ENCODE peak calls at places on chromosomes 3 and 15, in four cellular contexts. B is AG04449, S is H9, P is AG09309. K is an unnamed sample.

GRCh38 chr3:194756460-194757355 is 71.0 kb downstream of the FAM43A start:
- DNase-seq in S (no peak), B (no peak), P (no peak), K (peak)

GRCh38 chr15:69424001-69424400 is 9.9 kb downstream of the KIF23 start:
- DNase-seq in B (no peak), S (no peak), P (no peak), K (no peak)

GRCh38 chr3:62493116-62493801 is 119.9 kb upstream of the FEZF2 start:
- DNase-seq in S (no peak), B (no peak), P (no peak), K (peak)

GRCh38 chr15:40493089-40493840 is 22.5 kb downstream of the CHST14 start:
- DNase-seq in P (no peak), B (no peak), S (no peak), K (no peak)

GRCh38 chr15:101137312-101137940 is 114.4 kb downstream of the CHSY1 start:
- DNase-seq in B (no peak), S (no peak), P (no peak), K (no peak)

GRCh38 chr3:197196192-197196591 is 102.2 kb downstream of the DLG1 start:
- DNase-seq in B (no peak), P (no peak), S (no peak), K (no peak)

GRCh38 chr3:130414457-130414856 is 69.0 kb downstream of the COL6A5 start:
- DNase-seq in B (no peak), P (no peak), S (no peak), K (no peak)

GRCh38 chr3:186789554-186790260 is 6.3 kb downstream of the EIF4A2 start:
- DNase-seq in B (no peak), P (no peak), S (no peak), K (no peak)

GRCh38 chr3:74861211-74861610 is 246.8 kb upstream of the CNTN3 start:
- DNase-seq in S (no peak), P (no peak), B (no peak), K (no peak)

GRCh38 chr3:98823791-98824190 is 60.7 kb downstream of the ST3GAL6 start:
- DNase-seq in S (no peak), B (no peak), P (no peak), K (peak)

GRCh38 chr3:16463914-16464313 is 49.6 kb downstream of the RFTN1 start:
- DNase-seq in B (no peak), S (no peak), P (no peak), K (no peak)

GRCh38 chr15:90214553-90215205 is 13.5 kb downstream of the SEMA4B start:
- DNase-seq in B (no peak), S (no peak), P (no peak), K (no peak)

GRCh38 chr3:114216186-114216970 is 21.0 kb downstream of the ZNF80 start:
- DNase-seq in P (no peak), S (no peak), B (peak), K (no peak)

GRCh38 chr15:99409097-99409473 is 156.7 kb upstream of the MEF2A start:
- DNase-seq in S (peak), P (peak), B (no peak), K (peak)

GRCh38 chr15:68415501-68416157 is 16.3 kb downstream of the ITGA11 start:
- DNase-seq in B (no peak), P (no peak), S (peak), K (no peak)

GRCh38 chr15:31228980-31229826 is 97.4 kb upstream of the KLF13 start:
- DNase-seq in P (no peak), S (peak), B (no peak), K (no peak)

GRCh38 chr3:133445111-133445510 is 45.3 kb downstream of the BFSP2 start:
- DNase-seq in S (no peak), P (no peak), B (no peak), K (no peak)

GRCh38 chr3:150202696-150203095 is 205.4 kb upstream of the TSC22D2 start:
- DNase-seq in P (no peak), S (no peak), B (no peak), K (peak)

GRCh38 chr15:54197995-54198394 is 219.8 kb downstream of the UNC13C start:
- DNase-seq in P (no peak), B (no peak), S (peak), K (no peak)

GRCh38 chr3:51622868-51623267 is 48.2 kb upstream of the TEX264 start:
- DNase-seq in S (no peak), B (no peak), P (peak), K (peak)

GRCh38 chr15:97036301-97036700 is 705.8 kb downstream of the NR2F2 start:
- DNase-seq in B (no peak), S (no peak), P (no peak), K (peak)

GRCh38 chr3:7288133-7288532 is 427.2 kb downstream of the GRM7 start:
- DNase-seq in B (no peak), S (no peak), P (no peak), K (no peak)

GRCh38 chr3:178778579-178778978 is 242.3 kb downstream of the KCNMB2 start:
- DNase-seq in B (no peak), S (no peak), P (no peak), K (no peak)

GRCh38 chr3:160586679-160587078 is 21.3 kb upstream of the KPNA4 start:
- DNase-seq in S (no peak), P (no peak), B (no peak), K (no peak)

GRCh38 chr15:22262613-22263020 is 182.3 kb downstream of the OR4M2 start:
- DNase-seq in S (no peak), B (no peak), P (no peak), K (no peak)

GRCh38 chr3:113194747-113195400 is 16.5 kb upstream of the BOC start:
- DNase-seq in S (no peak), P (no peak), B (no peak), K (no peak)

DNA sequence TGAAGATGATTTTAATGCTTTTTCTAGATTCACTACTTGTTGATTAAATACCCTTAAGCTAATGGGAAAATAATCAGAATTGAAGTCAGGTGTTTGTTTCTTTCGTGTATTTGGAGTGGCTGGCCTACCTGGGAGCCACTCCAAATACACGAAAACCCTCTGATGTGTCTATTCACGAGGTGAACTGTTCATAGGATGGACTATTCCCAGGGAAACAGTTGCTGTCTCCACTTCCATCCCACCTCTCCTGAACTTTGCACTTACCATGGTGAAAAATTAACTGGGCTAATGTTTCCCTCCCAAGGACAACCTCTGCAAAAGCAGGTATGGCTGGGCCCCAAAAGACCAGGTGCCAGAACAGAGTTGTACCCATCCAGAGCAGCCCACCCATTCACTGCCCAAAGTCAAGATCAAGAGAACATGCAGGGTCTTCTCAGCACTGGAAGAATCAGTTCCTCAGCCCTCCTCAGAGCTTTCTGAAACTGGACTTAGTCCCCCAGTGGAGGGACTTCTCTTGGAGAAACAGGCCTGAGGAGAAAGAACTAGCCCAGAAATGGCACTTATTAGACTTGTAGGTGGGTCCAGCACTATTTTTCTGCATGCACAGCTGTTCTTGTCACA is 2.9 kb upstream of the SMAD3 start:
- DNase-seq in S (no peak), B (no peak), P (no peak), K (no peak)
- TF ChIP-seq CTCF in S (no peak), B (no peak), P (no peak), K (no peak)

DNA sequence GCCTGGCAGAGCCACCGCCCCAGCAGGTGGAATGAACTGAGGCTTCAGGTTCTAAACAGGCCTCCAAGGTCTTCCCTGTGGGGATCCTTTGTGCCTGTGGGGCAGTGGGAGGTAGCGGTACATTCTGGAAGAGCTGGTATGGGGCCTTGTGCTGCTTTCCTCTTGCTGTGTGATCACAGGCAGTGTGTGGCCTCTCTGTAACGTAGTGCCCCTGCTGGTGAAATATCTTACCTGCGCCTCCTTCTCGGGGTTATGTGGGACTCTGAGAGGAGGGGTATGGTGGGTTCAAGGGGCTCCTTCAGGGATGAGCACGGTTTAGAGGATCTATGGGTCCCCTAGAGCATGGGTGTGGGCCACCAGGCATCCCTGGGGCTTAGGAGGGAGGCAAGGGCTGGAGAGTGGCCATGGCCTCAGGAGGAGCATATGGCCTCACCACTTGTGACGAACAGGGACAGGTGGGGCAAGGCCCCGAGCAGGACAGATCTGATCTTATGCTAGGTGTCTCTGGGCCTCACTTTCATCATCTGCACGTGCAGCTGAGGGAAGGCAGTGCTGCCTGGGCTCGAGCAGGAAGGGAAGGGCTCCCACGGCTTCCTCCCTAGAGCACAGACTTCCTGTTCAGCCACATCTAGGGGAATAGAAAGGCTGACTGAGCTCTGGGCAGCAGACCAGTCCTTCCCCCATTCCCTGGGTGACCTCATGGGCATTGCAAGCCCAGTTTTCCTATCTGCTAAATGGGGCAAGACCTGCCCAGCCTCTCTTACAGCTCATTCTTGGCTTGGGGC is 1.9 kb upstream of the ALS2CL start:
- DNase-seq in S (peak), B (no peak), P (no peak), K (peak)
- TF ChIP-seq CTCF in S (peak), B (no peak), P (peak), K (peak)

DNA sequence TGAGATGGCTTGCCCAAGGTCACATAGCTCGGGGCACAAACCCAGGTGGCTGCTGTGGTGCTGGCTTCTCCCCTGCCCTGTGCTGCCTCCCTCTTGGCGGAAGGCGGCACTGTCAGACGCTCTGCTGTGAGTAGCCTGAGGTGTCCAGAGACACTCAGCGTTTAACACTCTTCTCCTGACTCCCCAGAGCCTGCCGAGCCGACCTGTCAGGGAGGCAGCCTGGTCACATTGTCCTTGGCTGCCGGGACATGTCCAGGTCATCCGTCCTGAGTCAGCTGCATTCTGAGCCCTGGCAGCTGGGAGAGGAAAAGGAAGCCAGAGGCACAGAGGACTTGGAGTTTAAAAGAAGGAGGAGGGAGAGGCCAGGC is 4.7 kb downstream of the LMAN1L start:
- DNase-seq in S (peak), B (no peak), P (no peak), K (no peak)
- TF ChIP-seq CTCF in S (peak), B (peak), P (peak), K (no peak)

GRCh38 chr3:85821130-85821756 is 862.5 kb downstream of the CADM2 start:
- DNase-seq in S (peak), P (no peak), B (no peak), K (peak)
- TF ChIP-seq CTCF in S (peak), P (no peak), B (peak), K (peak)

DNA sequence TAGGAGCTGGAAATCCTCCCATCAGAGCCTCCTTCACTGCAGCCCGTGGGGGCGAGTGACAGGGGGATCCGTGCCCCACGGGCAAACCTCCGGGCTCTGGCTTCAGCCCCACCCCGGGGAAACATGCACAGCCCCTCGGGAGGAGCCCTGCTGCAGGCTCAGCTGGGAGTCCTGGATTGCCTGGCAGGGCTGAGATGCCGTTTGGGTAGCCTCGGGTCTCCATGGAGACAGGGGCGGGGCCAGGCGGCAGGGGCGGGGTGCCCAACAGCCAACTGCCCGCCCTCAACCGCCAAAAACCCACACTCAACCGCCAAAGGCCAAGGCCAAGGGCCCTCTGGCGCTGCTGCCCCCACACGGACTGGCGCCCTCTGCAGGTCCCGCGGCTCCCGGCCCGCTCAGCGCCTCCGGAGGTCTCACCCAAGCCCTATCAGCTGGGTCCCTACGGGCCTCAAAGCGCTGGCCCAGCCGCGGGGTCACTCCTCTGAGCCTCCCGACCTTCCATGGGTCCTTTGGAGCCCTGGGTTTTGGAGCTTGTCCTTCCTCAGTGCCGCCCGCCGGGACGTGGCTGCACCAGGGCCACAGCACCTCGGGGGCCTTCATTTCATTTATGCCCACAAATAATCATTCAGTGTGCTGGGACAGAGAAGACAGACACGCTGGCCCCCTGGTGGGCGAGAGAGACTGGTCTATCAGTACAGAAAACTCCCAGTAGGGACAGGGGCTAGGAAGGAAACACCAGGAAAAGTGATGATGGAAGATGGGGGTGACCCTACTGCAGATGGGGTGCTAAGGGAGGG is 33.5 kb upstream of the ACAD9 start:
- DNase-seq in P (peak), B (no peak), S (peak), K (peak)
- TF ChIP-seq CTCF in P (peak), B (peak), S (peak), K (peak)

DNA sequence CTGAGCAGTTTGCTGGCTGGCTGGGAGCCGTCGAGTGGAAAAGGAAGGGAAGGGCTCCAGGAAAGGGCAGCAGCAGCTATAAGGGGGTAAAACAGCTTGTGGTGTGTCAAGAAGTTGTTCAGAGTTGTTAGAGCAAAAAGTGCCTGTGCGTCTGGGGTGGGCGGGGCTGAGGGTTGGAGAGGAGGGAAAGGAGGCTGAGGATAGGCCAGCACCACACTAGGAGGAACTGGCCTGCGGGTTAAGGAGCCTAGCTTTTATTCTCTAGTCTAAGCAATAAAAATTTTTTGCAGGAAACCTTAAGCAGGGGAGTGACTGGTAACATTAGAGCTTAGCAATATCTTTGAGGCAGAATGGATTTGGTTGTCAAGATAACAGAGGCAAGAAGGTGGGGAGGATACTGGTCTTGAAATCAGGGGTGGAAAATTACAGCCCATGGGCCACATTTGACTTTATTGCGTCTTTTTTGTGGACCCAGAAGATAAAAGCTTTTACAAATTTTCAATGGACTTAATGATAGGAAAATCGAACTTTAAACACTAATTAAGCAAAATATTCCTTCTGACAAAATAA is 134.5 kb upstream of the AADACL2 start:
- DNase-seq in B (no peak), P (no peak), S (peak), K (no peak)
- TF ChIP-seq CTCF in B (no peak), P (no peak), S (no peak), K (no peak)